ENCODE peak calls at places on chromosomes 7 and 10, in ten cellular contexts. One of them, this sample, is unnamed.

GRCh38 chr7:132755538-132756481 is 179.5 kb upstream of the PLXNA4 start:
- DNase-seq in neural progenitor cell: no peak
- DNase-seq in heart left ventricle: no peak
- DNase-seq in PC-9: no peak
- DNase-seq in colonic mucosa: no peak
- DNase-seq in MM.1S: no peak
- DNase-seq in sigmoid colon: no peak
- DNase-seq in AG04450: no peak
- DNase-seq in GM12865: no peak
- DNase-seq in gastrocnemius medialis: no peak
- DNase-seq in this sample: no peak

GRCh38 chr10:32070645-32071044 is 14.4 kb upstream of the KIF5B start:
- DNase-seq in neural progenitor cell: no peak
- DNase-seq in heart left ventricle: no peak
- DNase-seq in PC-9: no peak
- DNase-seq in colonic mucosa: no peak
- DNase-seq in MM.1S: no peak
- DNase-seq in sigmoid colon: no peak
- DNase-seq in AG04450: no peak
- DNase-seq in GM12865: no peak
- DNase-seq in gastrocnemius medialis: no peak
- DNase-seq in this sample: no peak

GRCh38 chr7:80244206-80244956 is 109.8 kb downstream of the GNAI1 start:
- DNase-seq in neural progenitor cell: no peak
- DNase-seq in heart left ventricle: no peak
- DNase-seq in PC-9: no peak
- DNase-seq in colonic mucosa: no peak
- DNase-seq in MM.1S: no peak
- DNase-seq in sigmoid colon: no peak
- DNase-seq in AG04450: no peak
- DNase-seq in GM12865: no peak
- DNase-seq in gastrocnemius medialis: no peak
- DNase-seq in this sample: no peak

GRCh38 chr10:114613237-114613979 is 44.7 kb downstream of the ABLIM1 start:
- DNase-seq in neural progenitor cell: no peak
- DNase-seq in heart left ventricle: no peak
- DNase-seq in PC-9: no peak
- DNase-seq in colonic mucosa: peak; percentile 79
- DNase-seq in MM.1S: no peak
- DNase-seq in sigmoid colon: no peak
- DNase-seq in AG04450: no peak
- DNase-seq in GM12865: no peak
- DNase-seq in gastrocnemius medialis: no peak
- DNase-seq in this sample: peak; percentile 35

GRCh38 chr7:121000091-121000983 is 11.8 kb downstream of the CPED1 start:
- DNase-seq in neural progenitor cell: no peak
- DNase-seq in heart left ventricle: no peak
- DNase-seq in PC-9: no peak
- DNase-seq in colonic mucosa: no peak
- DNase-seq in MM.1S: peak; percentile 39
- DNase-seq in sigmoid colon: no peak
- DNase-seq in AG04450: no peak
- DNase-seq in GM12865: no peak
- DNase-seq in gastrocnemius medialis: no peak
- DNase-seq in this sample: no peak

GRCh38 chr7:1807821-1808600 is 137.9 kb downstream of the ELFN1 start:
- DNase-seq in neural progenitor cell: no peak
- DNase-seq in heart left ventricle: no peak
- DNase-seq in PC-9: no peak
- DNase-seq in colonic mucosa: no peak
- DNase-seq in MM.1S: no peak
- DNase-seq in sigmoid colon: peak; percentile 10
- DNase-seq in AG04450: no peak
- DNase-seq in GM12865: no peak
- DNase-seq in gastrocnemius medialis: no peak
- DNase-seq in this sample: no peak

GRCh38 chr7:99310004-99310403 is 15.7 kb upstream of the ARPC1A start:
- DNase-seq in neural progenitor cell: no peak
- DNase-seq in heart left ventricle: no peak
- DNase-seq in PC-9: no peak
- DNase-seq in colonic mucosa: no peak
- DNase-seq in MM.1S: no peak
- DNase-seq in sigmoid colon: no peak
- DNase-seq in AG04450: no peak
- DNase-seq in GM12865: no peak
- DNase-seq in gastrocnemius medialis: no peak
- DNase-seq in this sample: no peak

GRCh38 chr7:81267508-81267907 is 348.7 kb upstream of the SEMA3C start:
- DNase-seq in neural progenitor cell: no peak
- DNase-seq in heart left ventricle: no peak
- DNase-seq in PC-9: peak; percentile 14
- DNase-seq in colonic mucosa: no peak
- DNase-seq in MM.1S: no peak
- DNase-seq in sigmoid colon: no peak
- DNase-seq in AG04450: peak; percentile 38
- DNase-seq in GM12865: no peak
- DNase-seq in gastrocnemius medialis: no peak
- DNase-seq in this sample: no peak

GRCh38 chr10:124605001-124605370 is 139.2 kb downstream of the FAM53B start:
- DNase-seq in neural progenitor cell: no peak
- DNase-seq in heart left ventricle: peak; percentile 45
- DNase-seq in PC-9: no peak
- DNase-seq in colonic mucosa: no peak
- DNase-seq in MM.1S: no peak
- DNase-seq in sigmoid colon: no peak
- DNase-seq in AG04450: no peak
- DNase-seq in GM12865: no peak
- DNase-seq in gastrocnemius medialis: no peak
- DNase-seq in this sample: no peak

GRCh38 chr7:134905375-134905774 is 80.9 kb upstream of the AGBL3 start:
- DNase-seq in neural progenitor cell: no peak
- DNase-seq in heart left ventricle: no peak
- DNase-seq in PC-9: no peak
- DNase-seq in colonic mucosa: peak; percentile 27
- DNase-seq in MM.1S: no peak
- DNase-seq in sigmoid colon: peak; percentile 90
- DNase-seq in AG04450: peak; percentile 87
- DNase-seq in GM12865: no peak
- DNase-seq in gastrocnemius medialis: peak; percentile 19
- DNase-seq in this sample: no peak

DNA sequence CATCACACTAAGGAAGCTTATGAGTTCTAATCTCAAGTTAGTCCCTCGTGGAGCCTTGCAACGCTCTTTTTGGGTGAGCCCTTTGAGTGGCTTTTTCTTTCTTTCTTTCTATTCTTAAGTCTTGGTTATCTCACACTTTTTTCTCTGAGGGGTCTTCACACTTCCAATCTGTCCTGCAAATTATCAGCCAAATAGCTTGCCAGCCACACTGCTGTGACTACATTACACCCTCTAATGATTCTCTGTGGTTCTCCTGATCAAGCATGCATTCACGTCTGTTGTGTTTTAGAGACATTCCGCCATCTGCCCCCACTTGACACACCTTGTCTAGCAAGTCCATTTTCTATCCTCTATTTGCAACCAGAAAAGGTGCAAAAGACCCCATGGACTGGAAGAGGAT is 340.2 kb downstream of the THSD7A start:
- DNase-seq in neural progenitor cell: peak; percentile 3
- DNase-seq in heart left ventricle: no peak
- DNase-seq in PC-9: no peak
- DNase-seq in colonic mucosa: no peak
- DNase-seq in MM.1S: no peak
- DNase-seq in sigmoid colon: no peak
- DNase-seq in AG04450: no peak
- DNase-seq in GM12865: no peak
- DNase-seq in gastrocnemius medialis: no peak
- DNase-seq in this sample: no peak
- H3K4me3 ChIP-seq in neural progenitor cell: no peak overlapping the region
- H3K4me3 ChIP-seq in heart left ventricle: no peak overlapping the region
- H3K4me3 ChIP-seq in PC-9: no peak overlapping the region
- H3K4me3 ChIP-seq in colonic mucosa: no peak overlapping the region
- H3K4me3 ChIP-seq in MM.1S: no peak overlapping the region
- H3K4me3 ChIP-seq in sigmoid colon: no peak overlapping the region
- H3K4me3 ChIP-seq in AG04450: no peak overlapping the region
- H3K4me3 ChIP-seq in GM12865: no peak overlapping the region
- H3K4me3 ChIP-seq in gastrocnemius medialis: no peak overlapping the region
- H3K4me3 ChIP-seq in this sample: no peak overlapping the region

GRCh38 chr10:132579027-132579859 is 41.7 kb downstream of the INPP5A start:
- DNase-seq in neural progenitor cell: no peak
- DNase-seq in heart left ventricle: peak; percentile 39
- DNase-seq in PC-9: no peak
- DNase-seq in colonic mucosa: no peak
- DNase-seq in MM.1S: no peak
- DNase-seq in sigmoid colon: peak; percentile 71
- DNase-seq in AG04450: no peak
- DNase-seq in GM12865: no peak
- DNase-seq in gastrocnemius medialis: no peak
- DNase-seq in this sample: no peak

GRCh38 chr10:132578287-132578951 is 40.8 kb downstream of the INPP5A start:
- DNase-seq in neural progenitor cell: no peak
- DNase-seq in heart left ventricle: no peak
- DNase-seq in PC-9: no peak
- DNase-seq in colonic mucosa: no peak
- DNase-seq in MM.1S: no peak
- DNase-seq in sigmoid colon: peak; percentile 59
- DNase-seq in AG04450: no peak
- DNase-seq in GM12865: no peak
- DNase-seq in gastrocnemius medialis: no peak
- DNase-seq in this sample: no peak

GRCh38 chr10:132575320-132576201 is 38.0 kb downstream of the INPP5A start:
- DNase-seq in neural progenitor cell: no peak
- DNase-seq in heart left ventricle: no peak
- DNase-seq in PC-9: peak; percentile 42
- DNase-seq in colonic mucosa: peak; percentile 52
- DNase-seq in MM.1S: no peak
- DNase-seq in sigmoid colon: no peak
- DNase-seq in AG04450: peak; percentile 65
- DNase-seq in GM12865: peak; percentile 77
- DNase-seq in gastrocnemius medialis: no peak
- DNase-seq in this sample: peak; percentile 58

GRCh38 chr10:132576671-132577349 is 39.2 kb downstream of the INPP5A start:
- DNase-seq in neural progenitor cell: no peak
- DNase-seq in heart left ventricle: no peak
- DNase-seq in PC-9: no peak
- DNase-seq in colonic mucosa: no peak
- DNase-seq in MM.1S: no peak
- DNase-seq in sigmoid colon: no peak
- DNase-seq in AG04450: no peak
- DNase-seq in GM12865: no peak
- DNase-seq in gastrocnemius medialis: no peak
- DNase-seq in this sample: no peak

GRCh38 chr10:132577350-132578005 is 39.9 kb downstream of the INPP5A start:
- DNase-seq in neural progenitor cell: peak; percentile 48
- DNase-seq in heart left ventricle: no peak
- DNase-seq in PC-9: no peak
- DNase-seq in colonic mucosa: no peak
- DNase-seq in MM.1S: no peak
- DNase-seq in sigmoid colon: peak; percentile 75
- DNase-seq in AG04450: no peak
- DNase-seq in GM12865: no peak
- DNase-seq in gastrocnemius medialis: peak; percentile 49
- DNase-seq in this sample: no peak
- TF ChIP-seq CTCF in neural progenitor cell: peak; percentile 36
- TF ChIP-seq CTCF in heart left ventricle: peak; percentile 10
- TF ChIP-seq CTCF in PC-9: no peak
- TF ChIP-seq CTCF in colonic mucosa: no peak
- TF ChIP-seq CTCF in MM.1S: no peak
- TF ChIP-seq CTCF in sigmoid colon: peak; percentile 17
- TF ChIP-seq CTCF in AG04450: no peak
- TF ChIP-seq CTCF in GM12865: no peak
- TF ChIP-seq CTCF in gastrocnemius medialis: peak; percentile 52
- TF ChIP-seq CTCF in this sample: peak; percentile 41

GRCh38 chr7:19113001-19113349 is 4.5 kb downstream of the TWIST1 start:
- DNase-seq in neural progenitor cell: no peak
- DNase-seq in heart left ventricle: no peak
- DNase-seq in PC-9: no peak
- DNase-seq in colonic mucosa: no peak
- DNase-seq in MM.1S: no peak
- DNase-seq in sigmoid colon: no peak
- DNase-seq in AG04450: no peak
- DNase-seq in GM12865: no peak
- DNase-seq in gastrocnemius medialis: no peak
- DNase-seq in this sample: no peak

GRCh38 chr7:19112290-19113000 is 5.0 kb downstream of the TWIST1 start:
- DNase-seq in neural progenitor cell: peak; percentile 63
- DNase-seq in heart left ventricle: no peak
- DNase-seq in PC-9: no peak
- DNase-seq in colonic mucosa: no peak
- DNase-seq in MM.1S: no peak
- DNase-seq in sigmoid colon: peak; percentile 57
- DNase-seq in AG04450: no peak
- DNase-seq in GM12865: no peak
- DNase-seq in gastrocnemius medialis: no peak
- DNase-seq in this sample: no peak

GRCh38 chr7:19113855-19114590 is 3.4 kb downstream of the TWIST1 start:
- DNase-seq in neural progenitor cell: no peak
- DNase-seq in heart left ventricle: no peak
- DNase-seq in PC-9: no peak
- DNase-seq in colonic mucosa: no peak
- DNase-seq in MM.1S: no peak
- DNase-seq in sigmoid colon: no peak
- DNase-seq in AG04450: no peak
- DNase-seq in GM12865: no peak
- DNase-seq in gastrocnemius medialis: no peak
- DNase-seq in this sample: no peak

GRCh38 chr7:19116121-19117080 is 1.0 kb downstream of the TWIST1 start:
- DNase-seq in neural progenitor cell: peak; percentile 64
- DNase-seq in heart left ventricle: peak; percentile 62
- DNase-seq in PC-9: peak; percentile 17
- DNase-seq in colonic mucosa: no peak
- DNase-seq in MM.1S: peak; percentile 24
- DNase-seq in sigmoid colon: peak; percentile 70
- DNase-seq in AG04450: no peak
- DNase-seq in GM12865: peak; percentile 12
- DNase-seq in gastrocnemius medialis: no peak
- DNase-seq in this sample: no peak

GRCh38 chr7:19114591-19114855 is 2.9 kb downstream of the TWIST1 start:
- DNase-seq in neural progenitor cell: no peak
- DNase-seq in heart left ventricle: no peak
- DNase-seq in PC-9: no peak
- DNase-seq in colonic mucosa: no peak
- DNase-seq in MM.1S: no peak
- DNase-seq in sigmoid colon: no peak
- DNase-seq in AG04450: no peak
- DNase-seq in GM12865: no peak
- DNase-seq in gastrocnemius medialis: no peak
- DNase-seq in this sample: no peak
- H3K4me3 ChIP-seq in neural progenitor cell: no peak overlapping the region
- H3K4me3 ChIP-seq in heart left ventricle: no peak overlapping the region
- H3K4me3 ChIP-seq in PC-9: no peak overlapping the region
- H3K4me3 ChIP-seq in colonic mucosa: no peak overlapping the region
- H3K4me3 ChIP-seq in MM.1S: no peak overlapping the region
- H3K4me3 ChIP-seq in sigmoid colon: no peak overlapping the region
- H3K4me3 ChIP-seq in AG04450: peak overlapping the region; percentile 94
- H3K4me3 ChIP-seq in GM12865: no peak overlapping the region
- H3K4me3 ChIP-seq in gastrocnemius medialis: no peak overlapping the region
- H3K4me3 ChIP-seq in this sample: no peak overlapping the region

DNA sequence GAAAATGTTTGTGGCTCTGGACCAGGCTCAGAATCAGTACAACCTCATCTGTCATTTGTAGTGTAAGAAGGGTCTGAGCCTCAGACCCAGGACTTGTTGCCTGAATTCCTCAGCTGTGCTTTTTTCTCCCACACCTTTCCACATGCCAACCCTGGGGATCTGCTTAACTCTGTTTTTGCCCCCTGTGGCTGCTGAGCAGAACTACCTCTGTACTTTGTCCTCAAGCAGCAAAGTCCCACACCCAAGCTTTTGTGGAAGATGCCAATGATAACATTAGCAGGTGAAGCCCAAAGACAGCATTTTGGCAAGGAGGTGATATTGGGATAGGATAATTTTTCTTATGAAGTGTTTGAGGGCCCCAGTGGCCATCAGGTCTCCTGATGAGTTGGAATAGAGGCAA is 5.8 kb upstream of the CYP2C18 start:
- DNase-seq in neural progenitor cell: peak; percentile 25
- DNase-seq in heart left ventricle: no peak
- DNase-seq in PC-9: no peak
- DNase-seq in colonic mucosa: peak; percentile 67
- DNase-seq in MM.1S: no peak
- DNase-seq in sigmoid colon: no peak
- DNase-seq in AG04450: no peak
- DNase-seq in GM12865: no peak
- DNase-seq in gastrocnemius medialis: no peak
- DNase-seq in this sample: peak; percentile 57
- TF ChIP-seq CTCF in neural progenitor cell: peak; percentile 37
- TF ChIP-seq CTCF in heart left ventricle: no peak
- TF ChIP-seq CTCF in PC-9: peak; percentile 27
- TF ChIP-seq CTCF in colonic mucosa: peak; percentile 26
- TF ChIP-seq CTCF in MM.1S: no peak
- TF ChIP-seq CTCF in sigmoid colon: no peak
- TF ChIP-seq CTCF in AG04450: no peak
- TF ChIP-seq CTCF in GM12865: peak; percentile 17
- TF ChIP-seq CTCF in gastrocnemius medialis: no peak
- TF ChIP-seq CTCF in this sample: peak; percentile 30

This sample was measured in Caco-2.